ENCODE peak calls at places on chromosomes 1 and 21, in seven cellular contexts. W, B, C, V, G, P and E are unnamed samples.
A peak's percentile ranks its signal among the peaks of the same experiment; 100 is the strongest.

GRCh38 chr1:115089443-115090340 is at the start of gene TSPAN2:
- DNase-seq in B (peak; percentile 8), C (peak; percentile 60), V (no peak), W (peak; percentile 73), P (no peak), G (no peak), E (peak; percentile 51)

GRCh38 chr1:185328204-185328728 is 11.2 kb upstream of the IVNS1ABP start:
- DNase-seq in W (no peak), G (no peak), B (no peak), C (no peak), V (no peak), P (no peak), E (no peak)

GRCh38 chr1:98327151-98327918 is 334.2 kb upstream of the SNX7 start:
- DNase-seq in W (no peak), B (no peak), V (no peak), G (no peak), P (no peak), C (no peak), E (no peak)

GRCh38 chr1:188117436-188117835 is 1288.7 kb downstream of the PLA2G4A start:
- DNase-seq in C (no peak), W (no peak), P (no peak), B (no peak), G (no peak), V (no peak), E (no peak)

GRCh38 chr1:7046314-7046713 is 261.1 kb downstream of the CAMTA1 start:
- DNase-seq in W (no peak), V (no peak), G (no peak), C (no peak), P (no peak), B (no peak), E (peak; percentile 30)

GRCh38 chr1:4564083-4564482 is 90.3 kb upstream of the AJAP1 start:
- DNase-seq in W (no peak), B (no peak), G (no peak), V (no peak), C (no peak), P (no peak), E (no peak)

GRCh38 chr1:12412439-12412838 is 182.6 kb downstream of the VPS13D start:
- DNase-seq in V (no peak), B (no peak), C (no peak), P (no peak), G (no peak), W (no peak), E (no peak)

GRCh38 chr1:155126494-155127104 is 1.1 kb upstream of the EFNA1 start:
- DNase-seq in P (no peak), G (no peak), B (peak; percentile 41), V (peak; percentile 83), W (peak; percentile 54), C (peak; percentile 76), E (peak; percentile 63)

GRCh38 chr1:97721221-97721620 is 199.6 kb downstream of the DPYD start:
- DNase-seq in B (no peak), C (no peak), P (no peak), V (no peak), G (no peak), W (no peak), E (no peak)

GRCh38 chr1:26733982-26734381 is 38.2 kb downstream of the ARID1A start:
- DNase-seq in G (no peak), V (no peak), W (no peak), B (no peak), C (no peak), P (no peak), E (no peak)

GRCh38 chr1:14761754-14762153 is 163.3 kb downstream of the KAZN start:
- DNase-seq in W (no peak), G (no peak), B (no peak), V (no peak), C (no peak), P (no peak), E (no peak)

GRCh38 chr1:24385160-24385939 is 28.2 kb downstream of the STPG1 start:
- DNase-seq in V (peak; percentile 48), G (no peak), W (no peak), P (no peak), B (peak; percentile 53), C (no peak), E (no peak)

GRCh38 chr1:212162635-212163034 is 122.6 kb upstream of the PPP2R5A start:
- DNase-seq in W (peak; percentile 11), C (peak; percentile 71), B (peak; percentile 47), G (peak; percentile 79), V (no peak), P (no peak), E (peak; percentile 61)

GRCh38 chr1:176118985-176119384 is 88.1 kb downstream of the COP1 start:
- DNase-seq in G (no peak), V (no peak), W (no peak), B (no peak), P (no peak), C (no peak), E (no peak)

GRCh38 chr1:218735436-218735835 is 390.3 kb downstream of the TGFB2 start:
- DNase-seq in B (no peak), P (no peak), W (no peak), V (no peak), G (no peak), C (no peak), E (no peak)

GRCh38 chr1:12595839-12596821 is 21.9 kb downstream of the DHRS3 start:
- DNase-seq in W (peak; percentile 94), C (peak; percentile 91), B (no peak), G (no peak), V (peak; percentile 93), P (no peak), E (peak; percentile 94)

GRCh38 chr1:41977329-41977728 is 58.6 kb upstream of the HIVEP3 start:
- DNase-seq in C (no peak), B (no peak), W (no peak), P (no peak), G (no peak), V (no peak), E (no peak)

GRCh38 chr1:35603468-35603867 is 30.4 kb downstream of the TFAP2E start:
- DNase-seq in G (no peak), P (no peak), V (no peak), B (no peak), W (no peak), C (no peak), E (no peak)

DNA sequence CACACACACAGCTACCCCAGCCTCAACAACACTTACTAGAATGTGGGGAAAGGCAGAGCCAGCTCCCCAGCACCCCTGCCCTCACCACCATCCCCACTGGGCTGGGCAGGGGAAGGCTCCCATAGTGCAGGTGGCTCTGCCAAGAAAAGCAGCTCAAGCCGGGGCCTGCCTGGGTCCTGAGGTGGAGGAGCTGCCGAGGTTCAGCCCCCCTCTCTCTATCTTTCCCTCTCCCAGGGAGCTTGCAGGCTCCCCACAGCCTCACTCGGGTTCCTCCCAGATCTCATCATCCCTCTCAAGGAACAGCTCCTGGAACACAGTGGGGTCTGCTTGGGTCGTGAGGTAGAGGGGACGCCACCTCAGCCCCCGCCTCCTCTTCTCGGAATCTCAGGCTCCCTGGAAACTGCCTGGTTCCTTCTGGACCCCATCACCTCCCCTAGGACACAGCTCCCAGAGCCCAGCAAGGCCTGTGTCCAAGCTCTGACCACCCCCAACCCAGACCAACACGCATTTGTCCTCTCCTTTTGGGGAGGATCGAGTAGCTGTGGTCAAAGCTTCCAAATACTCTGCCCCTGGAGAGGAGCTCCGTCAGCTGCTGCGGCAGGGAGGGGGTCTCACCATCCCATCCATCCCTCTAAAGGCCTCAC is 704 bp downstream of the S100A16 start:
- DNase-seq in G (no peak), B (no peak), V (no peak), W (peak; percentile 69), P (no peak), C (no peak), E (no peak)
- H3K27ac ChIP-seq in G (no peak overlapping the region), B (no peak overlapping the region), V (peak overlapping the region; percentile 94), W (peak overlapping the region; percentile 80), P (peak overlapping the region; percentile 72), C (peak overlapping the region; percentile 98), E (peak overlapping the region; percentile 89)

DNA sequence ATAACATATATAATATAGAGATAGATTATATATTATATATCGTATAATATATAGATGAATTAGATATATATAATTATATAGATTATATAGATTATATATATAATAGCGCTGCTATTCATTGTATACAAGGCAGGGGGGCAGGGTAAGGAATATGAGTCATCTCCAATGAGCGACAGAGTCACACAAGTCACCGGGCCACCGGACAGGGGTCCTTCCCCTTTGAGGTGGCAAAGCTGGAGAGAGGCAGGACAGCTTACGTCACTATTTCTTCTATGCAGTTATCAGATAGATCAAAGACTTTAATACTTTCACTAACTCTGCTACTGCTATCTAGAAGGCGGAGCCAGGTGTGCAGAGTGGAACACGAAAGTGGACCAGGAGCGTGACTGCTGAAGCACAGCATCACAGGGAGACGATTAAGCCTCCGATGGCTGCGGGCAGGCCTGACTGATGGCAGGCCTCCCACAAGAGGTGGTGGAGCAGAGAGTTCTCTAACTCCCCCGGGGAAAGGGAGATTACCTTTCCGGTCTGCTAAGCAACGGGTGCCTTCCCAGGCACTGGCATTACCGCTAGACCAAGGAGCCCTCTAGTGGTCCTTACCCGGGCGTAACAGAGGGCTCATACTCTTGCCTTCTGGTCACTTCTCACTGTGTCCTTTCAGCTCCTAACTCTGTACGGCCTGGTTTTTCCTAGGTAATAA is 2154.7 kb downstream of the MRPL39 start:
- DNase-seq in G (no peak), V (no peak), W (no peak), B (peak; percentile 3), C (no peak), P (no peak), E (no peak)
- H3K9me3 ChIP-seq in G (no peaks in the 10 kb centered on the region), V (no peaks in the 10 kb centered on the region), W (no peaks in the 10 kb centered on the region), B (no peaks in the 10 kb centered on the region), C (no peaks in the 10 kb centered on the region), P (peaks cover 19% of the 10 kb centered on the region), E (peaks cover 10% of the 10 kb centered on the region)

GRCh38 chr1:18957532-18958295 is 1.2 kb upstream of the IFFO2 start:
- DNase-seq in B (no peak), V (no peak), W (no peak), G (no peak), C (no peak), P (no peak), E (no peak)

GRCh38 chr1:18955442-18956188 is 861 bp downstream of the IFFO2 start:
- DNase-seq in V (no peak), P (no peak), W (peak; percentile 43), C (no peak), B (peak; percentile 39), G (no peak), E (peak; percentile 55)

GRCh38 chr1:18956189-18957135 is at the start of gene IFFO2:
- DNase-seq in V (peak; percentile 98), C (peak; percentile 98), W (peak; percentile 98), P (peak; percentile 76), G (peak; percentile 34), B (peak; percentile 95), E (peak; percentile 99)

GRCh38 chr1:18955116-18955441 is 1.4 kb downstream of the IFFO2 start:
- DNase-seq in G (no peak), C (no peak), P (no peak), W (no peak), B (no peak), V (no peak), E (no peak)

DNA sequence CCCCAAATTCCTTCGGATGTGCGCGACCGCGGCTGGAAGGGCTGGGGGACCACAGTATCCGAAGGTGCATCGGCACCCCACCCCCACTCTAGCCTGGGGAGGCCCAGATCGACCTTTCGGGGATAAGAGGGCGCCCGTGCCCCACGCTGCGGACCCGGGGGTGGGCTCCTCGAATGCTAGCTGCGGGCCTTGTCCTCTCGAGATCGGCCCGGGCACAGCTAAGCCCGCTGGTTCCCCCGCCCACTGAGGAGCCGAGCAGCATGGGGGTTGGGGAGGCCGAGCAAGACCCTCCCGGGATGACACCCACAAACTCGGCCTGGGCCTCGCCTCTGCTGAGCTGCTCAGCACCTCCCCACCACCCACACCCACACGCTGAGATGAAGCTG is 653 bp upstream of the IFFO2 start:
- DNase-seq in W (no peak), C (no peak), V (no peak), P (no peak), B (no peak), G (no peak), E (no peak)
- TF ChIP-seq POLR2AphosphoS5 in W (no peak), C (no peak), V (no peak), P (no peak), B (no peak), G (no peak), E (no peak)

GRCh38 chr1:160540859-160541233 is 17.8 kb upstream of the SLAMF6 start:
- DNase-seq in G (no peak), C (no peak), V (no peak), B (no peak), W (no peak), P (no peak), E (no peak)
- H3K27ac ChIP-seq in G (peak overlapping the region; percentile 92), C (no peak overlapping the region), V (no peak overlapping the region), B (peak overlapping the region; percentile 93), W (no peak overlapping the region), P (no peak overlapping the region), E (peak overlapping the region; percentile 86)